ENCODE peak calls at places on chromosomes 1 and 21, in ten cellular contexts. One of them, this sample, is unnamed.
A peak's percentile ranks its signal among the peaks of the same experiment; 100 is the strongest.

GRCh38 chr1:90925928-90926869 is 95.6 kb downstream of the ZNF644 start:
- DNase-seq in stomach: no peak
- DNase-seq in lower lobe of right lung: no peak
- DNase-seq in astrocyte of the spinal cord: peak; percentile 72
- DNase-seq in effector CD4-positive, alpha-beta T cell: no peak
- DNase-seq in AG09309: peak; percentile 16
- DNase-seq in EL: peak; percentile 73
- DNase-seq in GM12865: no peak
- DNase-seq in B cell: no peak
- DNase-seq in substantia nigra: no peak
- DNase-seq in this sample: no peak

GRCh38 chr1:24713176-24713575 is 32.1 kb upstream of the CLIC4 start:
- DNase-seq in EL: peak; percentile 77
- DNase-seq in stomach: no peak
- DNase-seq in effector CD4-positive, alpha-beta T cell: no peak
- DNase-seq in lower lobe of right lung: no peak
- DNase-seq in GM12865: no peak
- DNase-seq in astrocyte of the spinal cord: no peak
- DNase-seq in substantia nigra: no peak
- DNase-seq in B cell: no peak
- DNase-seq in AG09309: no peak
- DNase-seq in this sample: no peak

GRCh38 chr1:44721521-44722361 is 9.2 kb downstream of the RNU5D-1 start:
- DNase-seq in B cell: peak; percentile 88
- DNase-seq in lower lobe of right lung: peak; percentile 78
- DNase-seq in effector CD4-positive, alpha-beta T cell: peak; percentile 35
- DNase-seq in astrocyte of the spinal cord: peak; percentile 96
- DNase-seq in stomach: peak; percentile 53
- DNase-seq in EL: peak; percentile 89
- DNase-seq in substantia nigra: no peak
- DNase-seq in AG09309: peak; percentile 81
- DNase-seq in GM12865: peak; percentile 100
- DNase-seq in this sample: peak; percentile 71

GRCh38 chr1:183030053-183030452 is 6.8 kb downstream of the LAMC1 start:
- DNase-seq in effector CD4-positive, alpha-beta T cell: no peak
- DNase-seq in stomach: no peak
- DNase-seq in astrocyte of the spinal cord: no peak
- DNase-seq in substantia nigra: no peak
- DNase-seq in GM12865: peak; percentile 64
- DNase-seq in B cell: no peak
- DNase-seq in EL: peak; percentile 69
- DNase-seq in lower lobe of right lung: no peak
- DNase-seq in AG09309: no peak
- DNase-seq in this sample: no peak

GRCh38 chr1:214316597-214316996 is 35.6 kb downstream of the SMYD2 start:
- DNase-seq in effector CD4-positive, alpha-beta T cell: no peak
- DNase-seq in EL: peak; percentile 52
- DNase-seq in substantia nigra: no peak
- DNase-seq in lower lobe of right lung: no peak
- DNase-seq in AG09309: no peak
- DNase-seq in GM12865: no peak
- DNase-seq in stomach: no peak
- DNase-seq in astrocyte of the spinal cord: peak; percentile 61
- DNase-seq in B cell: no peak
- DNase-seq in this sample: no peak

GRCh38 chr1:175628548-175629317 is 114.7 kb downstream of the TNR start:
- DNase-seq in substantia nigra: no peak
- DNase-seq in AG09309: no peak
- DNase-seq in B cell: no peak
- DNase-seq in stomach: no peak
- DNase-seq in GM12865: no peak
- DNase-seq in EL: no peak
- DNase-seq in lower lobe of right lung: no peak
- DNase-seq in effector CD4-positive, alpha-beta T cell: no peak
- DNase-seq in astrocyte of the spinal cord: no peak
- DNase-seq in this sample: no peak

GRCh38 chr21:29102791-29103257 is 27.6 kb upstream of the MAP3K7CL start:
- DNase-seq in GM12865: no peak
- DNase-seq in substantia nigra: no peak
- DNase-seq in astrocyte of the spinal cord: peak; percentile 50
- DNase-seq in stomach: no peak
- DNase-seq in lower lobe of right lung: no peak
- DNase-seq in EL: no peak
- DNase-seq in AG09309: no peak
- DNase-seq in B cell: no peak
- DNase-seq in effector CD4-positive, alpha-beta T cell: no peak
- DNase-seq in this sample: no peak

GRCh38 chr1:244952940-244953339 is 88.6 kb upstream of the HNRNPU start:
- DNase-seq in GM12865: peak; percentile 22
- DNase-seq in substantia nigra: no peak
- DNase-seq in stomach: no peak
- DNase-seq in B cell: no peak
- DNase-seq in EL: no peak
- DNase-seq in lower lobe of right lung: no peak
- DNase-seq in AG09309: no peak
- DNase-seq in effector CD4-positive, alpha-beta T cell: no peak
- DNase-seq in astrocyte of the spinal cord: no peak
- DNase-seq in this sample: no peak

GRCh38 chr1:111515291-111516007 is 12.0 kb upstream of the ADORA3 start:
- DNase-seq in effector CD4-positive, alpha-beta T cell: no peak
- DNase-seq in stomach: peak; percentile 44
- DNase-seq in astrocyte of the spinal cord: peak; percentile 45
- DNase-seq in B cell: peak; percentile 55
- DNase-seq in GM12865: peak; percentile 26
- DNase-seq in EL: peak; percentile 81
- DNase-seq in lower lobe of right lung: peak; percentile 79
- DNase-seq in AG09309: no peak
- DNase-seq in substantia nigra: peak; percentile 29
- DNase-seq in this sample: peak; percentile 21

GRCh38 chr21:44934797-44935532 is 4.9 kb upstream of the SLX9 start:
- DNase-seq in stomach: no peak
- DNase-seq in lower lobe of right lung: peak; percentile 24
- DNase-seq in astrocyte of the spinal cord: no peak
- DNase-seq in EL: no peak
- DNase-seq in substantia nigra: no peak
- DNase-seq in GM12865: no peak
- DNase-seq in AG09309: no peak
- DNase-seq in effector CD4-positive, alpha-beta T cell: no peak
- DNase-seq in B cell: no peak
- DNase-seq in this sample: no peak

GRCh38 chr1:19385869-19386591 is 73.9 kb downstream of the SLC66A1 start:
- DNase-seq in substantia nigra: no peak
- DNase-seq in AG09309: no peak
- DNase-seq in stomach: peak; percentile 79
- DNase-seq in B cell: no peak
- DNase-seq in effector CD4-positive, alpha-beta T cell: no peak
- DNase-seq in GM12865: no peak
- DNase-seq in EL: peak; percentile 47
- DNase-seq in lower lobe of right lung: peak; percentile 66
- DNase-seq in astrocyte of the spinal cord: peak; percentile 73
- DNase-seq in this sample: no peak

GRCh38 chr1:231242516-231243198 is 1.6 kb downstream of the GNPAT start:
- DNase-seq in stomach: no peak
- DNase-seq in lower lobe of right lung: no peak
- DNase-seq in astrocyte of the spinal cord: no peak
- DNase-seq in B cell: no peak
- DNase-seq in EL: no peak
- DNase-seq in substantia nigra: no peak
- DNase-seq in GM12865: no peak
- DNase-seq in AG09309: no peak
- DNase-seq in effector CD4-positive, alpha-beta T cell: no peak
- DNase-seq in this sample: no peak

GRCh38 chr1:203148127-203148526 is 20.6 kb downstream of the ADORA1 start:
- DNase-seq in AG09309: no peak
- DNase-seq in B cell: no peak
- DNase-seq in lower lobe of right lung: peak; percentile 11
- DNase-seq in stomach: peak; percentile 45
- DNase-seq in astrocyte of the spinal cord: no peak
- DNase-seq in effector CD4-positive, alpha-beta T cell: no peak
- DNase-seq in EL: no peak
- DNase-seq in GM12865: no peak
- DNase-seq in substantia nigra: no peak
- DNase-seq in this sample: no peak

GRCh38 chr21:26794597-26795397 is 50.4 kb downstream of the ADAMTS1 start:
- DNase-seq in astrocyte of the spinal cord: no peak
- DNase-seq in lower lobe of right lung: no peak
- DNase-seq in effector CD4-positive, alpha-beta T cell: no peak
- DNase-seq in B cell: no peak
- DNase-seq in AG09309: no peak
- DNase-seq in stomach: no peak
- DNase-seq in GM12865: no peak
- DNase-seq in EL: no peak
- DNase-seq in substantia nigra: no peak
- DNase-seq in this sample: no peak

GRCh38 chr1:193185206-193185605 is 1.2 kb downstream of the B3GALT2 start:
- DNase-seq in B cell: no peak
- DNase-seq in effector CD4-positive, alpha-beta T cell: no peak
- DNase-seq in stomach: no peak
- DNase-seq in astrocyte of the spinal cord: no peak
- DNase-seq in lower lobe of right lung: no peak
- DNase-seq in AG09309: no peak
- DNase-seq in EL: no peak
- DNase-seq in substantia nigra: no peak
- DNase-seq in GM12865: no peak
- DNase-seq in this sample: no peak

GRCh38 chr1:203046984-203047630 is 20.8 kb downstream of the PPFIA4 start:
- DNase-seq in substantia nigra: no peak
- DNase-seq in astrocyte of the spinal cord: peak; percentile 59
- DNase-seq in AG09309: peak; percentile 46
- DNase-seq in EL: peak; percentile 82
- DNase-seq in lower lobe of right lung: no peak
- DNase-seq in GM12865: no peak
- DNase-seq in effector CD4-positive, alpha-beta T cell: no peak
- DNase-seq in stomach: no peak
- DNase-seq in B cell: no peak
- DNase-seq in this sample: no peak

GRCh38 chr1:6276765-6277555 is 16.1 kb upstream of the GPR153 start:
- DNase-seq in effector CD4-positive, alpha-beta T cell: no peak
- DNase-seq in substantia nigra: no peak
- DNase-seq in lower lobe of right lung: no peak
- DNase-seq in B cell: no peak
- DNase-seq in AG09309: no peak
- DNase-seq in EL: no peak
- DNase-seq in stomach: no peak
- DNase-seq in GM12865: no peak
- DNase-seq in astrocyte of the spinal cord: no peak
- DNase-seq in this sample: no peak